ENCODE peak calls at places on chromosomes 1 and 21, in four cellular contexts. One of them, this sample, is unnamed.

GRCh38 chr21:32135401-32136363 is 143.2 kb downstream of the MIS18A start:
- DNase-seq in germinal center: peak; percentile 19
- DNase-seq in HT-29: no peak
- DNase-seq in WERI-Rb-1: no peak
- DNase-seq in this sample: no peak

GRCh38 chr1:27007909-27008582 is 4.6 kb downstream of the TENT5B start:
- DNase-seq in WERI-Rb-1: no peak
- DNase-seq in germinal center: no peak
- DNase-seq in HT-29: peak; percentile 94
- DNase-seq in this sample: peak; percentile 87

GRCh38 chr1:179706339-179706941 is 36.7 kb upstream of the FAM163A start:
- DNase-seq in HT-29: peak; percentile 65
- DNase-seq in germinal center: peak; percentile 30
- DNase-seq in WERI-Rb-1: peak; percentile 66
- DNase-seq in this sample: peak; percentile 80

GRCh38 chr21:45453308-45453950 is 48.5 kb downstream of the COL18A1 start:
- DNase-seq in HT-29: no peak
- DNase-seq in WERI-Rb-1: no peak
- DNase-seq in germinal center: no peak
- DNase-seq in this sample: no peak

GRCh38 chr21:28337319-28337718 is 655.4 kb downstream of the LTN1 start:
- DNase-seq in germinal center: no peak
- DNase-seq in HT-29: peak; percentile 68
- DNase-seq in WERI-Rb-1: no peak
- DNase-seq in this sample: peak; percentile 39

GRCh38 chr1:77313491-77313890 is 31.7 kb downstream of the AK5 start:
- DNase-seq in HT-29: peak; percentile 52
- DNase-seq in WERI-Rb-1: peak; percentile 33
- DNase-seq in germinal center: no peak
- DNase-seq in this sample: peak; percentile 24

GRCh38 chr1:235945775-235946565 is 79.3 kb upstream of the LYST start:
- DNase-seq in WERI-Rb-1: no peak
- DNase-seq in germinal center: peak; percentile 40
- DNase-seq in HT-29: no peak
- DNase-seq in this sample: peak; percentile 24

GRCh38 chr1:13593511-13594131 is 10.0 kb downstream of the PDPN start:
- DNase-seq in germinal center: no peak
- DNase-seq in HT-29: no peak
- DNase-seq in WERI-Rb-1: no peak
- DNase-seq in this sample: peak; percentile 65

GRCh38 chr1:212119397-212119837 is 83.9 kb downstream of the DTL start:
- DNase-seq in WERI-Rb-1: no peak
- DNase-seq in germinal center: no peak
- DNase-seq in HT-29: no peak
- DNase-seq in this sample: no peak

GRCh38 chr1:3174487-3175247 is 105.7 kb downstream of the PRDM16 start:
- DNase-seq in HT-29: no peak
- DNase-seq in WERI-Rb-1: no peak
- DNase-seq in germinal center: no peak
- DNase-seq in this sample: no peak

GRCh38 chr1:183932412-183932811 is 105.1 kb downstream of the COLGALT2 start:
- DNase-seq in HT-29: no peak
- DNase-seq in WERI-Rb-1: no peak
- DNase-seq in germinal center: no peak
- DNase-seq in this sample: peak; percentile 55

GRCh38 chr1:97008226-97008625 is 286.6 kb downstream of the PTBP2 start:
- DNase-seq in HT-29: no peak
- DNase-seq in germinal center: no peak
- DNase-seq in WERI-Rb-1: no peak
- DNase-seq in this sample: no peak